ENCODE peak calls at places on chromosomes 13 and 19, in seven cellular contexts. D is IMR-90; Y is CD8-positive, alpha-beta T cell; B is BE2C; E is body of pancreas; P is testis; N is A549. O is an unnamed sample.

GRCh38 chr13:100648354-100648753 is 26.2 kb downstream of the TMTC4 start:
- DNase-seq in D (peak; percentile 8), Y (no peak), B (no peak), E (no peak), P (no peak), N (no peak), O (no peak)

GRCh38 chr13:89267734-89268133 is 1596.6 kb downstream of the SLITRK5 start:
- DNase-seq in D (no peak), Y (no peak), B (no peak), E (no peak), P (no peak), N (no peak), O (no peak)

GRCh38 chr19:14091086-14091884 is 734 bp upstream of the SAMD1 start:
- DNase-seq in D (peak; percentile 64), Y (peak; percentile 44), B (peak; percentile 63), E (peak; percentile 54), P (no peak), N (peak; percentile 67), O (no peak)

GRCh38 chr19:2149980-2150793 is 1.2 kb downstream of the AP3D1 start:
- DNase-seq in D (peak; percentile 23), Y (no peak), B (no peak), E (peak; percentile 40), P (peak; percentile 64), N (no peak), O (no peak)

GRCh38 chr19:45526971-45527370 is 19.7 kb downstream of the VASP start:
- DNase-seq in D (no peak), Y (no peak), B (no peak), E (no peak), P (no peak), N (no peak), O (no peak)

GRCh38 chr19:8503506-8503905 is 1.1 kb upstream of the PRAM1 start:
- DNase-seq in D (no peak), Y (no peak), B (no peak), E (no peak), P (no peak), N (no peak), O (no peak)

GRCh38 chr13:110306960-110307696 is at the start of the genes COL4A1 and COL4A2:
- DNase-seq in D (peak; percentile 77), Y (no peak), B (no peak), E (peak; percentile 46), P (peak; percentile 68), N (peak; percentile 49), O (no peak)

GRCh38 chr19:47377801-47378200 is 28.7 kb downstream of the DHX34 start:
- DNase-seq in D (no peak), Y (no peak), B (no peak), E (no peak), P (no peak), N (no peak), O (no peak)

GRCh38 chr19:41159861-41160260 is 33.2 kb upstream of the CYP2S1 start:
- DNase-seq in D (no peak), Y (no peak), B (no peak), E (no peak), P (no peak), N (peak; percentile 64), O (no peak)

GRCh38 chr13:73416093-73416492 is 357.3 kb downstream of the KLF5 start:
- DNase-seq in D (no peak), Y (no peak), B (no peak), E (no peak), P (no peak), N (no peak), O (no peak)

GRCh38 chr19:39498262-39499081 is at the start of gene DLL3:
- DNase-seq in D (peak; percentile 7), Y (no peak), B (peak; percentile 89), E (no peak), P (no peak), N (no peak), O (no peak)

GRCh38 chr13:19860884-19861655 is 2.4 kb downstream of the ZMYM5 start:
- DNase-seq in D (peak; percentile 73), Y (no peak), B (no peak), E (no peak), P (no peak), N (peak; percentile 53), O (no peak)

GRCh38 chr13:102977471-102977870 is 88.7 kb downstream of the SLC10A2 start:
- DNase-seq in D (no peak), Y (no peak), B (no peak), E (no peak), P (no peak), N (no peak), O (no peak)

GRCh38 chr13:38564751-38565150 is 122.1 kb upstream of the FREM2 start:
- DNase-seq in D (no peak), Y (no peak), B (no peak), E (no peak), P (no peak), N (no peak), O (no peak)

GRCh38 chr13:49060698-49061387 is 85.1 kb downstream of the FNDC3A start:
- DNase-seq in D (peak; percentile 20), Y (no peak), B (no peak), E (no peak), P (no peak), N (no peak), O (no peak)

GRCh38 chr13:84121456-84121855 is 239.2 kb upstream of the SLITRK1 start:
- DNase-seq in D (no peak), Y (no peak), B (no peak), E (no peak), P (no peak), N (no peak), O (no peak)

GRCh38 chr13:23617551-23618014 is 47.4 kb downstream of the TNFRSF19 start:
- DNase-seq in D (peak; percentile 65), Y (no peak), B (peak; percentile 31), E (no peak), P (no peak), N (no peak), O (no peak)

GRCh38 chr19:19422156-19422555 is 16.7 kb downstream of the GATAD2A start:
- DNase-seq in D (no peak), Y (no peak), B (no peak), E (no peak), P (no peak), N (no peak), O (no peak)

GRCh38 chr13:65600702-65601101 is 1629.4 kb downstream of the PCDH9 start:
- DNase-seq in D (peak; percentile 78), Y (no peak), B (no peak), E (no peak), P (no peak), N (peak; percentile 1), O (no peak)

GRCh38 chr19:54532528-54532927 is 29.9 kb downstream of the LAIR2 start:
- DNase-seq in D (no peak), Y (no peak), B (no peak), E (no peak), P (no peak), N (no peak), O (no peak)

DNA sequence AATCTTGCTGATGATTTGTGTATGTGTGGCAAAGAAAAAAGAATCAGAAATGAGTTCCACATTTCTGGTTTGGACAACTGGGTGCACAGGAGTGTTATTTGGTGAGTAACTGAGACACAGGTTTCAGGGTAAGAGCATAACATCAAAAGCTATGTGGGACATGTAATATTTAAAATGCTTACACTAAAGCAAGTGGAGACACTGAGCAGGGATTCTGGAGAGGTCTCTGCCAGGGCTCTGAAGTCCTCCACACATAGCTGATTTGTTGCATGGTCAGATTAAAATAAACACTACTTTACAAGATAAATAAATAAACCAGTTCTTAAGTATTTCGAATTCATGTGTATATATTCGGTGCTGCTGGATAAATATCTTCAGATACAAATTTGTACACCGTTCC is 16.3 kb upstream of the PEG3 start:
- DNase-seq in D (no peak), Y (no peak), B (no peak), E (no peak), P (no peak), N (no peak), O (no peak)
- H3K9me3 ChIP-seq in D (peaks cover 17% of the 10 kb centered on the region), Y (peaks cover 5% of the 10 kb centered on the region), B (no peaks in the 10 kb centered on the region), E (no peaks in the 10 kb centered on the region), P (no peaks in the 10 kb centered on the region), N (peaks cover 41% of the 10 kb centered on the region), O (peaks cover 3% of the 10 kb centered on the region)

DNA sequence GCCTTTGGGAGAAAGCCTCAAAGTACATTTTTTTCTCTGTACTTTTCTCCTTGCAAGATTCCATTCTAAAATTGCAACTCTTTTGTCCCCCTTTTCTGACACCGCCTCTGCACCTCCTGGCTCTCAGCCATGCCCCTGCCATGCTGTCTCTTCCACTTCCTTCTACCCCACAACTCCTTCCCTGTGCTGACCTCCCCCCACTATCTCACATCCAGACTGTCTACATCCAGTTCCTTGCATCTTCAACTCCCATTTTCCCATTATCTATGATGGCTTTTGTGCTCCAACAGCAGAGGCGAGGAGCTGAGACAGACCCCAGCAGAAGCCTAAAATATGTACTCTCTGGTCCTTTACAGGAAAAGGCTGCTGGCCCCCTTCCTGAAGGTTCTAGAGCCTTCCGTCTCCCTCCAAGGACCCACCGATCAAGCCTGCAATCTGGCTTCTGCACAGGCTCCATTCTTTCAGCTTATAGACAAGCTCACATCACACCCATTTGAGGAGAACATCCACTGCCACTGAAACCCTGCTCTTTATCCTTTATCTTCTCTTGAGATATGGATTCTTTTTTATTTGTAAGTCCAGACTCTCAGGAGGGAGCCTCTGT is 50.2 kb downstream of the RFX2 start:
- DNase-seq in D (no peak), Y (no peak), B (no peak), E (peak; percentile 1), P (peak; percentile 7), N (no peak), O (no peak)
- H3K9me3 ChIP-seq in D (no peaks in the 10 kb centered on the region), Y (no peaks in the 10 kb centered on the region), B (no peaks in the 10 kb centered on the region), E (no peaks in the 10 kb centered on the region), P (no peaks in the 10 kb centered on the region), N (no peaks in the 10 kb centered on the region), O (no peaks in the 10 kb centered on the region)

DNA sequence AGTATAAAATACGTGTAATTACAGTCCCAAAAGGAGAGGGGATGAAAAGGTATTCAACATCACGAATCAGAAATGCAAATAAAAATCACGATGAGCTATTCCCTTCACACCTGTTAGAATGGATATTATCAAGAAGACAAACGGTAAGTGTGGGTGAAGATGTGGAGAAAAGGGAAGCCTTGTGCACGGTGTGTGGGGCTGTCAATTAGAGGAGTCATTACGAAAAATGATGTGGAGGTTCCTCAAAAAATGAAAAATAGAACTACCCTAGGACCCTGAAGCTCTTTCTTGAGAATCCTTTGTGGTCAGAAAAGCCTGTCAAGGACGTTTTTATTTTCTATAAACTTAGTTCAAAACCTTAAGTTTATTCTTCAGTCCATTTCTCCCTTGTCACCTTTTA is 19.4 kb downstream of the NLRP11 start:
- DNase-seq in D (no peak), Y (no peak), B (no peak), E (no peak), P (no peak), N (no peak), O (no peak)
- H3K9me3 ChIP-seq in D (peaks cover 16% of the 10 kb centered on the region), Y (no peaks in the 10 kb centered on the region), B (no peaks in the 10 kb centered on the region), E (no peaks in the 10 kb centered on the region), P (no peaks in the 10 kb centered on the region), N (peaks cover 16% of the 10 kb centered on the region), O (no peaks in the 10 kb centered on the region)

DNA sequence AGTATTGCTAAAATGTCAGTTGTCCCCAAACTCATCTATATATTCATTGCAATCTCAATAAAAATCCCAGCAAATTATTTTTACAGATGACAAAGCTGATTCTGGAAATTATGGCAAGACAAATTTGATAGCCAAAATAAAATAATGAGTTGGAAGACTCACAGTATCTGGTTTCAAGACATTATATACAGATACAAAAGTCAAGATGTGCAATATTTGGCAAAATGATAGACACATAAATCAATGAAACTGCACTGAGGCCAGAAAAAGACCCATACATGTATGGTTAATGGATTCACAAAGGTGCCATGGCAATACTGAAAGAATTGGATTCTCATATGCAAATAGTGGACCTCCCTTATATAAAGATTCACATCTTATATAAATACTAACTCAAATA is 24.2 kb downstream of the ZNF45 start:
- DNase-seq in D (no peak), Y (no peak), B (no peak), E (no peak), P (no peak), N (no peak), O (no peak)
- H3K9me3 ChIP-seq in D (peaks cover 45% of the 10 kb centered on the region), Y (peaks cover 78% of the 10 kb centered on the region), B (peaks cover 11% of the 10 kb centered on the region), E (peaks cover 65% of the 10 kb centered on the region), P (no peaks in the 10 kb centered on the region), N (peaks cover 92% of the 10 kb centered on the region), O (peaks cover 31% of the 10 kb centered on the region)

O was measured in T-helper 17 cell.